ENCODE peak calls at places on chromosomes 6 and 20, in eight cellular contexts. E, Z, P, T, W, L, Q and X are unnamed samples.

GRCh38 chr6:40425192-40425919 is 161.8 kb downstream of the LRFN2 start:
- DNase-seq in E (peak; percentile 40), Z (no peak), P (peak; percentile 48), T (no peak), W (peak; percentile 41), L (no peak), Q (peak; percentile 80), X (no peak)

GRCh38 chr6:35417979-35418661 is 34.0 kb upstream of the FANCE start:
- DNase-seq in E (no peak), Z (no peak), P (no peak), T (no peak), W (no peak), L (no peak), Q (no peak), X (no peak)

GRCh38 chr6:31729979-31730630 is 1.0 kb upstream of the DDAH2 start:
- DNase-seq in E (peak; percentile 92), Z (peak; percentile 54), P (peak; percentile 49), T (peak; percentile 95), W (peak; percentile 93), L (peak; percentile 98), Q (no peak), X (peak; percentile 55)

GRCh38 chr6:154267508-154268106 is 89.0 kb downstream of the IPCEF1 start:
- DNase-seq in E (no peak), Z (no peak), P (no peak), T (no peak), W (no peak), L (no peak), Q (no peak), X (no peak)

GRCh38 chr6:140960566-140960965 is 1172.2 kb upstream of the GJE1 start:
- DNase-seq in E (no peak), Z (no peak), P (no peak), T (no peak), W (no peak), L (no peak), Q (no peak), X (no peak)

GRCh38 chr6:46528956-46529750 is 37.9 kb upstream of the RCAN2 start:
- DNase-seq in E (no peak), Z (no peak), P (no peak), T (no peak), W (no peak), L (no peak), Q (no peak), X (no peak)

GRCh38 chr6:41497994-41498393 is 48.2 kb upstream of the FOXP4 start:
- DNase-seq in E (no peak), Z (no peak), P (no peak), T (peak; percentile 47), W (no peak), L (no peak), Q (no peak), X (no peak)

GRCh38 chr20:38225900-38226263 is 34.7 kb downstream of the KIAA1755 start:
- DNase-seq in E (no peak), Z (no peak), P (no peak), T (no peak), W (no peak), L (no peak), Q (no peak), X (no peak)

GRCh38 chr6:169800668-169801395 is 49.4 kb downstream of the ERMARD start:
- DNase-seq in E (no peak), Z (no peak), P (peak; percentile 74), T (peak; percentile 86), W (no peak), L (peak; percentile 85), Q (peak; percentile 40), X (peak; percentile 60)